ENCODE peak calls at places on chromosome 14, in eight cellular contexts. P is heart left ventricle; N is coronary artery; M is A673; I is pancreas; V is testis; Q is CD8-positive, alpha-beta T cell; D is tibial nerve. S is an unnamed sample.

GRCh38 chr14:61388173-61388975 is 67.0 kb downstream of the PRKCH start:
- DNase-seq in P (no peak), N (no peak), M (peak), I (no peak), V (no peak), Q (peak), D (no peak), S (no peak)

GRCh38 chr14:23053426-23053825 is 3.9 kb downstream of the CDH24 start:
- DNase-seq in P (no peak), N (no peak), M (no peak), I (no peak), V (no peak), Q (no peak), D (no peak), S (no peak)

GRCh38 chr14:70188292-70188607 is 501 bp downstream of the SLC8A3 start:
- DNase-seq in P (no peak), N (no peak), M (no peak), I (peak), V (no peak), Q (no peak), D (no peak), S (no peak)

GRCh38 chr14:92938235-92938875 is 15.4 kb downstream of the CHGA start:
- DNase-seq in P (no peak), N (no peak), M (no peak), I (no peak), V (no peak), Q (no peak), D (no peak), S (peak)

GRCh38 chr14:101991336-101991735 is 27.0 kb downstream of the DYNC1H1 start:
- DNase-seq in P (no peak), N (no peak), M (no peak), I (no peak), V (no peak), Q (no peak), D (no peak), S (no peak)

GRCh38 chr14:54675236-54676125 is 108.6 kb downstream of the SAMD4A start:
- DNase-seq in P (no peak), N (no peak), M (peak), I (no peak), V (no peak), Q (no peak), D (no peak), S (no peak)

GRCh38 chr14:23307146-23307447 is 464 bp downstream of the BCL2L2 start:
- DNase-seq in P (no peak), N (no peak), M (no peak), I (no peak), V (no peak), Q (no peak), D (no peak), S (no peak)

GRCh38 chr14:55579724-55580400 is at the start of gene KTN1:
- DNase-seq in P (peak), N (peak), M (peak), I (peak), V (peak), Q (peak), D (peak), S (peak)

DNA sequence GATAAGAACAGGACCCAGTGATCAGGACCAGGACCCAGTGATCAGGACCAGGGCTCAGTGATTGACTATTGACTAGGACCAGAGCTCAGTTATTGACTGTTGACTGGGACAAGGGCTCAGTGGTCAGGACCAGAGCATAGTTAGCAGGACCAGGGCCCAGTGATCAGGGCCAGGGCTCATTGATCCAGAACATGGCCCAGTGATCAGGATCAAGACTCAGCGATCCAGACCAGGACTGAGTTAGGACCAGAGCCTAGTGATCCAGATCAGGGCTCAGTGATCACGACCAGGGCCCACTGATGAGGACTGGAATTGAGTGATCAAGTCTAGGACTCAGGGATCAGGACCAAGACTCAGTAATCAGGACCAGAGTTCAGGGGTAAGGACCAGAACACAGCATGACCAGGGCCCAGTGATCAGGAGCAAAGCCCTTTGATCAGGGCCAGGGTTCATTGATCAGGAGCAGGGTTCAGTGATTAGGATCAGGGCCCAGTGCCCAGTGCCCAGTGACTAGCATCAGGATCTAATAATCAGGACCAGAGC is 176.0 kb downstream of the TMEM121 start:
- DNase-seq in P (no peak), N (no peak), M (no peak), I (peak), V (no peak), Q (no peak), D (no peak), S (no peak)
- H3K27ac ChIP-seq in P (no peak), N (no peak), M (no peak), I (no peak), V (no peak), Q (no peak), D (no peak), S (no peak)

DNA sequence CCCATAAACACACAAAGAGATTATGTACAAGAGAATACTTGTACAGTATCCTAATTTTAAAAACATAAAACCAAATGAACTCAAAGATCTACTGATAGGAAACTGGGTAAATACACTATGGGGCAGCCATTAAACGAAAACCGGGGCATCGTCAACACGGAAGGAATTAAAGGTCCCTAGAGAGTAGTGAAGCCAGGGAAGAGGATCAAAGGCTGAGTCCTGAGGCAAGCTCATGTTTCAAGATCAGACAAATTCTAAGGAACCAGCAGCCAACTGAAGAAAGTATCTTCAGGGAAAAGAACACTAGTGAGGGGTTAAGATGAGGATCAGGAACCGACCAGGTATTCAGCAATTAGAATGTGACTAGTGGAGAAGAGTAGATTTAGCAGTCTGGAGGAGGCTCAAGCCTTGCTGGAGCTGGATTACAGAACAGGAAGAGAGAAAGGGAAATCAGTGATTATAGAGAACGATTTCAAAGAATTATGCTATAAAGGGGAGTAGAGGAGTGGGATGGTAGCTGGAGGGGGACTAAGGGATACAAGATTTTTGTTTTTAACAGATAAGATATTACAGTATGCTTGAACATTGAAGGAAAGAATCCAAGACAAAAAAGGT is 23.7 kb downstream of the SEL1L start:
- DNase-seq in P (no peak), N (no peak), M (peak), I (no peak), V (no peak), Q (no peak), D (no peak), S (no peak)
- H3K4me3 ChIP-seq in P (no peak), N (no peak), M (peak), I (no peak), V (no peak), Q (no peak), D (no peak), S (no peak)

GRCh38 chr14:67532998-67533753 is at the start of gene PLEKHH1:
- DNase-seq in P (peak), N (no peak), M (peak), I (peak), V (peak), Q (no peak), D (peak), S (peak)

GRCh38 chr14:67532606-67532997 is 488 bp upstream of the PLEKHH1 start:
- DNase-seq in P (no peak), N (no peak), M (no peak), I (no peak), V (no peak), Q (no peak), D (no peak), S (no peak)

GRCh38 chr14:67536087-67536486 is 3.0 kb downstream of the PLEKHH1 start:
- DNase-seq in P (no peak), N (no peak), M (no peak), I (no peak), V (no peak), Q (no peak), D (no peak), S (no peak)

GRCh38 chr14:67529947-67530935 is 2.8 kb upstream of the PLEKHH1 start:
- DNase-seq in P (no peak), N (no peak), M (no peak), I (no peak), V (no peak), Q (no peak), D (no peak), S (no peak)

GRCh38 chr14:67533754-67534085 is 630 bp downstream of the PLEKHH1 start:
- DNase-seq in P (no peak), N (no peak), M (no peak), I (no peak), V (no peak), Q (no peak), D (no peak), S (no peak)
- H3K27ac ChIP-seq in P (peak), N (no peak), M (peak), I (peak), V (peak), Q (no peak), D (peak), S (no peak)

GRCh38 chr14:104109121-104109541 is 23.6 kb downstream of the ASPG start:
- DNase-seq in P (no peak), N (no peak), M (no peak), I (no peak), V (no peak), Q (no peak), D (no peak), S (peak)

GRCh38 chr14:104107101-104107581 is 21.6 kb downstream of the ASPG start:
- DNase-seq in P (no peak), N (no peak), M (no peak), I (peak), V (no peak), Q (no peak), D (no peak), S (peak)

GRCh38 chr14:104109731-104110361 is 24.3 kb downstream of the ASPG start:
- DNase-seq in P (no peak), N (no peak), M (no peak), I (peak), V (no peak), Q (no peak), D (no peak), S (no peak)

GRCh38 chr14:104107611-104108569 is 22.4 kb downstream of the ASPG start:
- DNase-seq in P (no peak), N (no peak), M (peak), I (peak), V (no peak), Q (no peak), D (no peak), S (peak)

DNA sequence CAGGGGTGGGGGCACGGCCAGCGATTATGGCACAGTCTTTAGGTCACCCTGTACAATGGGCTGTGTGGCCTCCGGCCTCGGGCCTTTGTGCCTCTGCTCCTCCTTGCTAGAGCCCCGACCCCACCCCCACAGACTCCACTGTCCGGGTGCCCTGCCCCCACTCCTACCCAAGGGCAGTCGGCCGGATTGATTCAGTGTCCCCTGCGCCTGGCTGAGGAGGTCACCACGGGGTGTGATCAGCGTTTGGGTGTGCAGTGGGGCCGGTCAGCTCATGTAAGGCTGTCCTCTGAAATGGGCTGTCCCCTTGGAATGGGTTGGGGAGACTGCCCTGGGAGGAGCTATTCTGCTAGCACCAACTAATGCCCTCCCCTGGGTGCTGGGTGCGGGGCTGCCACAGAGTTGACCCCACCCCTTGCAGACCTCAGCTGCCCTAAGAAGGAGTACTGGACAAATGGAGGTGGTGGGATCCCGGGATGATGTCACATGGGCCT is 23.1 kb downstream of the ASPG start:
- DNase-seq in P (no peak), N (no peak), M (no peak), I (peak), V (no peak), Q (no peak), D (no peak), S (peak)
- H3K4me3 ChIP-seq in P (no peak), N (no peak), M (no peak), I (no peak), V (no peak), Q (no peak), D (no peak), S (no peak)

GRCh38 chr14:104593710-104594121 is 10.9 kb downstream of the TMEM179 start:
- DNase-seq in P (no peak), N (no peak), M (no peak), I (no peak), V (no peak), Q (no peak), D (no peak), S (peak)
- H3K27ac ChIP-seq in P (no peak), N (no peak), M (no peak), I (no peak), V (no peak), Q (no peak), D (no peak), S (no peak)

GRCh38 chr14:76924363-76925151 is 98.3 kb downstream of the LRRC74A start:
- DNase-seq in P (no peak), N (no peak), M (peak), I (no peak), V (peak), Q (peak), D (no peak), S (no peak)
- H3K4me3 ChIP-seq in P (no peak), N (no peak), M (no peak), I (no peak), V (no peak), Q (no peak), D (no peak), S (no peak)

GRCh38 chr14:99512110-99512449 is 30.9 kb downstream of the CCNK start:
- DNase-seq in P (no peak), N (no peak), M (no peak), I (no peak), V (peak), Q (no peak), D (no peak), S (no peak)
- H3K27ac ChIP-seq in P (no peak), N (no peak), M (no peak), I (no peak), V (peak), Q (no peak), D (peak), S (no peak)

DNA sequence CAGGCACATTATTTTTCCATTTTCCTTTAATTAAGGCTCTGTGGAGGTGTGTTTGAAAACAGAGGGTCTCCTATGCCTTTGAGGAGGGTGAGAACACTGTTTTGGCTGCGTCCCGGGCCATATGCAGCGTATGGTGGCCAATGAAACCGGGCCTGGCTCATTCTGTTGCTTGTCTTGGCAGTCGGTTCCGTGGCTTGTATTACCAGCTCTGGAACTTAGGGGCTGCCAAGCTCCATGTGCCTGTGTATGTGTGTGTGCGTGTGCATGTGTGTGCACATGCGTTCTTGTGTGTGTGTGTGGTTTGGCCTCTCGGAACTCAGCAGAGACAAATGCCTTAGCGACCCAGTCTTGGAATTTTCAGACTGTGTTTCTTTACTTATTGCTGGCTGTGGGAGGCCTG is 2.7 kb downstream of the JDP2 start:
- DNase-seq in P (no peak), N (peak), M (no peak), I (no peak), V (peak), Q (no peak), D (peak), S (peak)
- H3K4me3 ChIP-seq in P (peak), N (peak), M (no peak), I (peak), V (no peak), Q (no peak), D (no peak), S (peak)